ENCODE peak calls at places on chromosomes 7 and 10, in five cellular contexts. B, M, P, H and Z are unnamed samples.

GRCh38 chr10:4766449-4766848 is 59.6 kb upstream of the AKR1E2 start:
- DNase-seq in H (no peak), P (no peak), M (peak; percentile 18), B (no peak), Z (no peak)

GRCh38 chr7:115789901-115790300 is 240.7 kb downstream of the TFEC start:
- DNase-seq in H (no peak), B (no peak), M (no peak), P (no peak), Z (no peak)

GRCh38 chr7:94696981-94697670 is 41.2 kb upstream of the SGCE start:
- DNase-seq in H (no peak), M (peak; percentile 97), B (peak; percentile 90), P (no peak), Z (peak; percentile 15)

GRCh38 chr10:118868618-118869017 is 113.8 kb upstream of the CACUL1 start:
- DNase-seq in H (no peak), M (no peak), P (no peak), B (no peak), Z (no peak)

GRCh38 chr10:113326160-113327111 is 226.4 kb upstream of the HABP2 start:
- DNase-seq in M (peak; percentile 81), H (no peak), B (peak; percentile 46), P (no peak), Z (no peak)

GRCh38 chr7:21086688-21087087 is 300.0 kb upstream of the SP8 start:
- DNase-seq in M (no peak), P (no peak), B (no peak), H (no peak), Z (no peak)

GRCh38 chr7:105309235-105310156 is 79.2 kb downstream of the SRPK2 start:
- DNase-seq in M (no peak), H (no peak), P (no peak), B (no peak), Z (no peak)

GRCh38 chr7:46414946-46415345 is 493.9 kb upstream of the IGFBP3 start:
- DNase-seq in H (no peak), M (no peak), B (no peak), P (no peak), Z (no peak)

GRCh38 chr7:46032936-46033335 is 111.9 kb upstream of the IGFBP3 start:
- DNase-seq in H (no peak), P (no peak), B (no peak), M (peak; percentile 39), Z (no peak)

GRCh38 chr7:155764432-155764798 is 47.8 kb downstream of the SHH start:
- DNase-seq in M (no peak), P (no peak), B (no peak), H (peak; percentile 60), Z (no peak)

GRCh38 chr7:134854816-134855215 is 75.4 kb downstream of the CALD1 start:
- DNase-seq in M (peak; percentile 56), B (no peak), H (no peak), P (no peak), Z (no peak)

GRCh38 chr10:94220717-94221116 is 142.0 kb downstream of the NOC3L start:
- DNase-seq in M (no peak), B (no peak), P (no peak), H (no peak), Z (no peak)

GRCh38 chr7:42978496-42978895 is 46.3 kb downstream of the MRPL32 start:
- DNase-seq in B (no peak), H (no peak), M (no peak), P (no peak), Z (no peak)

GRCh38 chr10:126500866-126501265 is 112.6 kb upstream of the ADAM12 start:
- DNase-seq in B (no peak), H (no peak), P (no peak), M (peak; percentile 56), Z (no peak)

GRCh38 chr10:46019541-46020343 is 10.7 kb downstream of the NCOA4 start:
- DNase-seq in P (no peak), B (no peak), H (no peak), M (no peak), Z (peak; percentile 78)

GRCh38 chr10:75746356-75746755 is 314.9 kb downstream of the LRMDA start:
- DNase-seq in P (no peak), H (no peak), M (no peak), B (no peak), Z (no peak)

GRCh38 chr10:115975031-115975430 is 298.0 kb downstream of the GFRA1 start:
- DNase-seq in M (no peak), B (no peak), H (no peak), P (no peak), Z (no peak)

GRCh38 chr7:78955329-78955728 is 498.1 kb downstream of the MAGI2 start:
- DNase-seq in P (no peak), M (no peak), H (no peak), B (no peak), Z (no peak)

GRCh38 chr7:96157856-96158255 is 164.0 kb downstream of the SLC25A13 start:
- DNase-seq in P (no peak), M (no peak), H (no peak), B (no peak), Z (no peak)

GRCh38 chr7:105046414-105046813 is 32.4 kb downstream of the KMT2E start:
- DNase-seq in B (no peak), M (peak; percentile 75), H (no peak), P (no peak), Z (no peak)

GRCh38 chr7:31192996-31193395 is 140.9 kb downstream of the ADCYAP1R1 start:
- DNase-seq in H (no peak), B (peak; percentile 19), M (peak; percentile 16), P (peak; percentile 53), Z (peak; percentile 51)

GRCh38 chr7:1204460-1204859 is 28.2 kb upstream of the UNCX start:
- DNase-seq in P (no peak), B (no peak), H (no peak), M (no peak), Z (no peak)

GRCh38 chr7:122311719-122312118 is 7.2 kb upstream of the FEZF1 start:
- DNase-seq in P (no peak), B (no peak), M (no peak), H (no peak), Z (no peak)

GRCh38 chr7:115224923-115225322 is 303.0 kb downstream of the MDFIC start:
- DNase-seq in M (no peak), P (no peak), B (no peak), H (no peak), Z (no peak)

GRCh38 chr10:86410542-86411124 is 44.0 kb upstream of the GRID1 start:
- DNase-seq in H (no peak), B (no peak), M (peak; percentile 89), P (no peak), Z (peak; percentile 91)

GRCh38 chr7:130071701-130072622 is 1.6 kb downstream of the KLHDC10 start:
- DNase-seq in P (no peak), M (peak; percentile 90), B (peak; percentile 61), H (peak; percentile 66), Z (peak; percentile 89)

GRCh38 chr7:130069978-130070899 is at the start of gene KLHDC10:
- DNase-seq in H (peak; percentile 96), B (peak; percentile 99), P (peak; percentile 97), M (peak; percentile 99), Z (peak; percentile 99)

GRCh38 chr7:130065500-130066152 is 4.7 kb upstream of the KLHDC10 start:
- DNase-seq in H (no peak), P (no peak), M (peak; percentile 37), B (no peak), Z (no peak)

GRCh38 chr7:130069179-130069977 is 956 bp upstream of the KLHDC10 start:
- DNase-seq in M (no peak), H (no peak), B (no peak), P (no peak), Z (peak; percentile 25)

DNA sequence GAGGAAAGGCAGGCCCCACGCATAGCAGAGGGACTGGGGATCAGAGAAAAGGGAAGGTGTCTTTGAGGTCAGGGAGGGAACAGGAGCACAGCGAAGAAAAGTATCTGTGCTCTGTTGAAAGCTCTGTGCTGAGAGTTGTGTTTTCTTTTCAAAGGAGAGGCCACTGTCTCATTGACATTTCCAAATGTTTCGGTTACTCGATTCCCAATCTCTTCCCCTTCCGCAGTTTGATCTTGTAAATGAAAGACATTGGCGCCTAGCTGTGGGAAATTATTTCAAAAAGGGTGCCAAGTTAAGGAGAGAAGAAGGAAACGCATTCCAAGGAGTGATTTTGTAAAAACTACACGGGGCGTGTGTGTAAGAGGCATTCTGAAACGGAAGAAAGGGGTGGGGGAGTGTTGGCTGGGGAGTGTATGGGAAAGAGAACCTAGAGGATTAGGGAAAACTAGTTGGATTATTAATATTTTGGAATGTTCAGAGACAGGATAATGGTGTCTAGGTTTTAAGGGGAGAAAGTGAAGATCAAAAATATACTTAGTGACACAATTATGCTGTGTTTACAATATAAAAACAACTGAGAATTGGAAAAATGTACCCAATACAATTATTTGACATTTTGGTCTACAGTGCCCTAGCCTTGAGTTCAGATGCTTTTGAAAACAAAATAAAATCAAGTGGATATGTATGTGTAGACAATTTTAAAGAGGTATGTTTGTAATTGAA is 727 bp downstream of the KLHDC10 start:
- DNase-seq in M (no peak), P (no peak), H (no peak), B (no peak), Z (peak; percentile 28)
- H3K4me3 ChIP-seq in M (peak overlapping the region; percentile 87), P (peak overlapping the region; percentile 97), H (peak overlapping the region; percentile 67), B (peak overlapping the region; percentile 84), Z (peak overlapping the region; percentile 92)

DNA sequence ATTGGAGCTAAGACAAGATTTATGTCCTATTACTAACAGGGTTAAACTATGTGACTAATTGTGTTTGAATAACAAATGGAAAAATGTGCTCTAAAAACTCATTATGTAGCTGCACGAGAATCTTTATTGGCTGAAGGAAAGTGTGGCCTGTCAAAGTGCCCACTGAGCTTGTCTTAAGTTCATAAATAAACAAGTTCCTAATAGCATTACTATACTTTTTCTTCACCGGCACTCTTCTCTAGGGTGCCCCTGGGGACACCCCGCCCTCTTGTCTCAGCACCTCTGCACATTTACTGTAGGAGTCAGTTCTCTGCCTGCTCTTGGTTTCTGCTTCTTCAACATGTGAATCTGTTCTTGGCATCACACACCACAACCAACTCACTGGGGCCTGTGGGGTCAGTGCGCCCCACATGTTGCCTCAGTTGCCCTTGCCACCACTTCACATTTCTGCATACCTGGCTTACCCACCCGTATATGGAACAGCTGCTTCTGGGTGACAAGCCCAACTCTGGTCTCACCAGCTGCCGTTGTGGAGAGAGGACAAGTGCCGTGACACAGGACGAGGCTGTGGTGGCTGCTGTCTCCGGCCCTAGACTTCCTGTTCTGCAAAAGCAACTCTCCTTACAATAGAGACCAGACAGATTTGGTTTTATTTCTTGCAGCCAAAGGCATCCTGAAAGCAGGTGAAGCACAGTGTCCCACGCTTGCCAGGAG is 96.3 kb upstream of the DDC start:
- DNase-seq in B (no peak), H (peak; percentile 64), M (no peak), P (no peak), Z (peak; percentile 14)
- H3K4me3 ChIP-seq in B (no peak overlapping the region), H (no peak overlapping the region), M (no peak overlapping the region), P (no peak overlapping the region), Z (no peak overlapping the region)

GRCh38 chr7:38181111-38181510 is 3.1 kb downstream of the STARD3NL start:
- DNase-seq in P (no peak), B (no peak), M (no peak), H (no peak), Z (no peak)

GRCh38 chr7:38178004-38178694 is at the start of gene STARD3NL:
- DNase-seq in H (peak; percentile 87), P (peak; percentile 93), B (peak; percentile 98), M (peak; percentile 100), Z (peak; percentile 100)

GRCh38 chr7:38177621-38178003 is 433 bp upstream of the STARD3NL start:
- DNase-seq in P (no peak), B (no peak), H (no peak), M (no peak), Z (no peak)

GRCh38 chr7:38178695-38179344 is 775 bp downstream of the STARD3NL start:
- DNase-seq in H (no peak), P (no peak), M (peak; percentile 54), B (no peak), Z (no peak)

GRCh38 chr7:38179719-38180333 is 1.8 kb downstream of the STARD3NL start:
- DNase-seq in B (no peak), H (no peak), P (no peak), M (peak; percentile 37), Z (no peak)
- H3K4me3 ChIP-seq in B (no peak overlapping the region), H (no peak overlapping the region), P (peak overlapping the region; percentile 86), M (peak overlapping the region; percentile 10), Z (no peak overlapping the region)

GRCh38 chr10:50576995-50577394 is 46.8 kb downstream of the SGMS1 start:
- DNase-seq in M (no peak), H (no peak), B (no peak), P (no peak), Z (no peak)
- H3K4me3 ChIP-seq in M (no peak overlapping the region), H (no peak overlapping the region), B (no peak overlapping the region), P (no peak overlapping the region), Z (no peak overlapping the region)